ENCODE peak calls at places on chromosomes 5 and 9, in eight cellular contexts. S is hepatocyte, L is tibial artery, Y is transverse colon, P is neural progenitor cell, Q is heart right ventricle, E is pancreas, X is body of pancreas. C is an unnamed sample. For H3K27me3, the result is how much of the 10 kb centered on the place peaks cover.

GRCh38 chr9:123657099-123657498 is 272.8 kb downstream of the DENND1A start:
- DNase-seq in Y (no peak), S (no peak), L (no peak), P (peak), E (no peak), X (no peak), Q (no peak), C (no peak)

GRCh38 chr9:93595861-93596365 is 19.5 kb downstream of the PHF2 start:
- DNase-seq in Q (no peak), X (no peak), E (no peak), P (no peak), S (no peak), L (no peak), Y (no peak), C (no peak)

GRCh38 chr9:88378317-88378716 is 9.9 kb upstream of the SPIN1 start:
- DNase-seq in E (no peak), L (no peak), X (no peak), S (peak), Y (no peak), Q (no peak), P (no peak), C (no peak)

GRCh38 chr9:134360897-134361296 is 34.6 kb downstream of the RXRA start:
- DNase-seq in L (peak), X (peak), Y (no peak), E (peak), Q (peak), S (no peak), P (no peak), C (no peak)

GRCh38 chr9:31272456-31273295 is 1111.8 kb upstream of the ACO1 start:
- DNase-seq in L (no peak), S (peak), P (no peak), X (no peak), Q (no peak), E (no peak), Y (peak), C (no peak)

GRCh38 chr9:127778280-127779135 is at the start of gene SH2D3C:
- DNase-seq in Q (peak), Y (peak), E (no peak), P (no peak), S (no peak), X (no peak), L (no peak), C (peak)

GRCh38 chr5:79357401-79357800 is 121.5 kb downstream of the JMY start:
- DNase-seq in P (no peak), X (no peak), Q (no peak), L (no peak), E (no peak), Y (no peak), S (no peak), C (no peak)

GRCh38 chr5:40554794-40555193 is 124.9 kb upstream of the PTGER4 start:
- DNase-seq in P (no peak), E (no peak), L (no peak), Y (peak), S (no peak), X (no peak), Q (no peak), C (no peak)

GRCh38 chr5:1666221-1666620 is 133.4 kb downstream of the MRPL36 start:
- DNase-seq in L (no peak), Y (no peak), Q (no peak), P (no peak), S (no peak), X (no peak), E (no peak), C (no peak)

GRCh38 chr5:157915638-157916037 is 56.7 kb upstream of the CLINT1 start:
- DNase-seq in P (no peak), E (peak), Y (peak), L (peak), X (peak), S (peak), Q (peak), C (no peak)

GRCh38 chr5:100584889-100585288 is 49.7 kb downstream of the FAM174A start:
- DNase-seq in Q (no peak), X (no peak), Y (no peak), P (no peak), S (no peak), L (no peak), E (no peak), C (no peak)

GRCh38 chr5:171366645-171367044 is 21.0 kb upstream of the NPM1 start:
- DNase-seq in X (no peak), Q (no peak), Y (no peak), P (no peak), E (no peak), S (no peak), L (no peak), C (no peak)

GRCh38 chr5:115589043-115589442 is 13.2 kb downstream of the TICAM2 start:
- DNase-seq in P (no peak), X (peak), Q (no peak), E (no peak), L (no peak), Y (no peak), S (no peak), C (no peak)

GRCh38 chr9:106084702-106085101 is 390.4 kb downstream of the TMEM38B start:
- DNase-seq in E (no peak), L (no peak), X (no peak), Q (no peak), Y (no peak), P (no peak), S (no peak), C (no peak)

GRCh38 chr5:95838001-95838520 is 15.5 kb upstream of the GLRX start:
- DNase-seq in P (no peak), E (no peak), Q (no peak), S (no peak), L (no peak), Y (no peak), X (no peak), C (no peak)

GRCh38 chr9:86741311-86742215 is 205.7 kb downstream of the GAS1 start:
- DNase-seq in S (peak), E (no peak), Y (no peak), P (no peak), L (no peak), Q (peak), X (peak), C (no peak)

GRCh38 chr9:366620-367019 is 152.0 kb downstream of the DOCK8 start:
- DNase-seq in L (no peak), P (peak), Q (no peak), S (no peak), Y (no peak), X (no peak), E (no peak), C (no peak)

GRCh38 chr9:2597483-2597882 is 24.1 kb upstream of the VLDLR start:
- DNase-seq in X (no peak), Y (no peak), L (no peak), P (no peak), E (no peak), Q (no peak), S (no peak), C (no peak)

GRCh38 chr9:130500340-130500771 is 55.6 kb downstream of the ASS1 start:
- DNase-seq in X (peak), Y (peak), S (peak), L (no peak), Q (no peak), E (peak), P (no peak), C (no peak)

GRCh38 chr9:27108981-27109541 is at the start of gene TEK:
- DNase-seq in L (no peak), Y (no peak), X (no peak), P (peak), S (no peak), Q (peak), E (no peak), C (no peak)

GRCh38 chr5:116382025-116382873 is 192.4 kb downstream of the SEMA6A start:
- DNase-seq in L (no peak), S (no peak), E (no peak), Y (no peak), Q (no peak), P (peak), X (no peak), C (no peak)

GRCh38 chr5:10289353-10289752 is 18.3 kb downstream of the CMBL start:
- DNase-seq in Q (no peak), P (no peak), Y (peak), L (peak), S (no peak), E (peak), X (peak), C (no peak)

GRCh38 chr5:139482050-139482889 is at the start of gene STING1:
- DNase-seq in Q (peak), E (peak), X (peak), Y (peak), L (peak), S (peak), P (no peak), C (peak)

GRCh38 chr5:78577051-78577807 is 71.3 kb downstream of the LHFPL2 start:
- DNase-seq in E (no peak), Y (no peak), L (peak), Q (no peak), S (no peak), P (no peak), X (peak), C (no peak)

GRCh38 chr9:133491656-133491925 is 12.7 kb upstream of the SLC2A6 start:
- DNase-seq in P (no peak), X (no peak), S (no peak), Q (no peak), E (no peak), Y (no peak), L (no peak), C (no peak)

GRCh38 chr5:156835905-156836304 is 14.2 kb upstream of the PPP1R2B start:
- DNase-seq in S (no peak), E (no peak), Y (no peak), Q (no peak), L (no peak), X (no peak), P (peak), C (no peak)

GRCh38 chr9:136197372-136197875 is 7.5 kb downstream of the LHX3 start:
- DNase-seq in P (no peak), Y (no peak), X (no peak), E (no peak), S (no peak), Q (no peak), L (no peak), C (no peak)

GRCh38 chr9:36402536-36402935 is 2.5 kb upstream of the RNF38 start:
- DNase-seq in Y (no peak), S (peak), E (no peak), X (no peak), Q (no peak), L (no peak), P (peak), C (no peak)

GRCh38 chr5:84805473-84805872 is 420.8 kb upstream of the EDIL3 start:
- DNase-seq in L (no peak), P (no peak), Y (no peak), Q (no peak), S (no peak), E (no peak), X (no peak), C (no peak)

GRCh38 chr5:181243521-181244307 is at the start of gene RACK1:
- DNase-seq in L (peak), Y (peak), P (peak), S (peak), X (peak), E (peak), Q (peak), C (peak)

GRCh38 chr5:160118349-160119141 is 705 bp downstream of the PWWP2A start:
- DNase-seq in L (peak), X (peak), P (no peak), Q (peak), Y (peak), E (peak), S (peak), C (peak)

GRCh38 chr9:133478851-133479711 is at the start of gene SLC2A6:
- DNase-seq in L (peak), Y (peak), Q (peak), X (peak), E (peak), P (peak), S (peak), C (peak)

GRCh38 chr9:93257808-93258331 is 73.9 kb downstream of the WNK2 start:
- DNase-seq in E (no peak), Y (no peak), S (no peak), L (peak), X (peak), Q (no peak), P (no peak), C (no peak)

GRCh38 chr5:132466453-132467291 is 23.9 kb downstream of the IRF1 start:
- DNase-seq in E (no peak), Y (peak), Q (no peak), L (peak), S (no peak), P (no peak), X (peak), C (peak)

GRCh38 chr5:10355071-10355889 is 1.8 kb downstream of the MARCHF6 start:
- DNase-seq in L (no peak), E (no peak), P (no peak), Y (no peak), S (no peak), X (no peak), Q (no peak), C (peak)

GRCh38 chr5:151234476-151235238 is 10.8 kb upstream of the CCDC69 start:
- DNase-seq in E (peak), P (no peak), X (peak), S (peak), Y (peak), Q (peak), L (peak), C (peak)

GRCh38 chr5:177403826-177404640 is 3.6 kb upstream of the PFN3 start:
- DNase-seq in P (peak), L (peak), E (peak), X (peak), Y (peak), Q (peak), S (peak), C (peak)
- TF ChIP-seq CTCF in P (peak), L (peak), E (peak), X (peak), Y (peak), Q (peak), S (peak), C (peak)

DNA sequence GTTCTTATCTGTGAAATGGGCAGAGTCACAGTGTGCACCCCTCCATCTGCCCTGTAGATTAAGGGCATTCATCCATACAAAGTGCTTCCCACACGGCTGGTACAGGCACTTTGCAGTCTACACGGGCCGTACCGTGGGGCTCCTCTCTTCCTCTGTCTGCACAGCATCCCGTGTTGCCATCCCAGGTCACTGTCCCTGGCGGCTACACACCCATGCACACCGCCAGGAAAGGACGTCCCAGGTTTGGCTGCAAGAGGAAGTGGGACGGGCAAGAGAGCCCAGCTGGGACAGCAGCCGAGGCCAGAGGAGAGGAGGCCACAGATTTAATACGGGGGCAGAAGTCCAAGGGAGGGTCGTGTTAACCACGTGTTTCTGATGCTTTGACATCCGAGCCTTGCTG is 119.9 kb downstream of the ZNF354C start:
- DNase-seq in S (no peak), Q (no peak), E (no peak), L (no peak), Y (no peak), X (no peak), P (no peak), C (no peak)
- H3K27me3 ChIP-seq in S (under half), Q (under half), E (under half), L (under half), Y (under half), X (under half), P (under half), C (under half)

GRCh38 chr5:82467006-82467561 is 188.9 kb upstream of the RPS23 start:
- DNase-seq in E (no peak), P (no peak), X (no peak), L (peak), Q (no peak), S (peak), Y (no peak), C (no peak)
- TF ChIP-seq CTCF in E (no peak), P (no peak), X (no peak), L (peak), Q (no peak), S (no peak), Y (no peak), C (no peak)

GRCh38 chr5:143214458-143214857 is 189.0 kb downstream of the NR3C1 start:
- DNase-seq in Q (no peak), X (no peak), S (no peak), P (peak), E (no peak), Y (no peak), L (no peak), C (no peak)
- H3K27me3 ChIP-seq in Q (under half), X (under half), S (under half), P (under half), E (under half), Y (under half), L (under half), C (under half)

DNA sequence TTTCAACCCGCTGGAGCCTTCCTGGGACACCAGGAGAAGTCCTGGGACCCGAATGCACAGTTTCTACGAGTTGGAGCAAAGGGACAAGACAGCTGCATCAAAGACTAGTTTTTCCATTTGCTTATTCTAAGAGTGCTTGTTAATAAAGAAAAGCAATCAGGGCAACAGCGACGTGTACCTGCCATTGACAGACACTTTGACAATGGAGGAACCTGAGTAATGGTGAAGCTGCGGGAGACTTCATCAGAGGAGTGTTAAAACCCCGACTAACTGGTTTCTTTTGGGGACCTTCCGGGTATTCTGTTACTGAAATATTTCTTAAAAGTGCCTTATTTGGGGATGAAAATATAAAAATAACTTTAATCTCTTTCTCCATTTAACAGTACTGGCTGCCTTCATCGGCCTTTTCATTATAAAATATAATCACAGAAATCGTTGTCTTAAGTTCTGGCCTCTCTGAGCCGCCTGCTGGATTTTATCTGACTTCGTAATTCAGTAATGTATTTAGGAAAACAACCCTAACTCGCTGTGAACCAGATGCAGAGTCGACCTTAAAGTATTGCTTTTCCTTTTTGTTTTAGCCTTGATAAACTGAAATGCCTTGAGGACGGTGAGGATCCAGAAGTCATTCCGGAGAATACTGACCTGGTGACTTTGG is 781 bp downstream of the SNAPC3 start:
- DNase-seq in X (no peak), Q (no peak), S (peak), Y (no peak), L (no peak), P (peak), E (no peak), C (no peak)
- TF ChIP-seq CTCF in X (no peak), Q (no peak), S (peak), Y (peak), L (peak), P (no peak), E (no peak), C (peak)

C was measured in GM06990.